ENCODE peak calls at places on chromosomes 12 and 14, in ten cellular contexts. D is stomach; I is effector memory CD4-positive, alpha-beta T cell; K is cardiac muscle cell; N is neuronal stem cell; B is left lung; L is fibroblast of lung; T is heart left ventricle; Z is psoas muscle; F is tibial artery. X is an unnamed sample. For H3K9me3, the result is how much of the 10 kb centered on the place peaks cover.

GRCh38 chr12:46825526-46826414 is at the start of gene SLC38A4:
- DNase-seq in D (no peak), I (no peak), K (peak), N (peak), B (peak), L (peak), T (peak), Z (peak), F (peak), X (no peak)

GRCh38 chr12:122421815-122422737 is at the start of gene CLIP1:
- DNase-seq in D (peak), I (peak), K (peak), N (peak), B (peak), L (peak), T (peak), Z (peak), F (peak), X (peak)

GRCh38 chr12:118164798-118165486 is 29.0 kb downstream of the PEBP1 start:
- DNase-seq in D (no peak), I (no peak), K (peak), N (peak), B (no peak), L (no peak), T (no peak), Z (no peak), F (no peak), X (no peak)

GRCh38 chr12:94643585-94643984 is 6.8 kb downstream of the TMCC3 start:
- DNase-seq in D (no peak), I (no peak), K (peak), N (no peak), B (no peak), L (no peak), T (no peak), Z (no peak), F (no peak), X (no peak)

GRCh38 chr12:58931518-58931917 is 11.2 kb upstream of the LRIG3 start:
- DNase-seq in D (no peak), I (no peak), K (no peak), N (no peak), B (no peak), L (no peak), T (no peak), Z (no peak), F (no peak), X (no peak)

GRCh38 chr12:52977195-52977594 is 28.3 kb downstream of the KRT18 start:
- DNase-seq in D (no peak), I (no peak), K (no peak), N (no peak), B (no peak), L (no peak), T (no peak), Z (no peak), F (no peak), X (no peak)

GRCh38 chr12:122202017-122202416 is 1.5 kb upstream of the B3GNT4 start:
- DNase-seq in D (no peak), I (no peak), K (no peak), N (no peak), B (no peak), L (no peak), T (no peak), Z (no peak), F (no peak), X (no peak)

GRCh38 chr14:49959822-49960408 is 67.0 kb downstream of the ARF6 start:
- DNase-seq in D (no peak), I (no peak), K (no peak), N (no peak), B (no peak), L (no peak), T (no peak), Z (no peak), F (no peak), X (no peak)

GRCh38 chr14:100592461-100592871 is 5.2 kb upstream of the BEGAIN start:
- DNase-seq in D (no peak), I (no peak), K (no peak), N (no peak), B (peak), L (no peak), T (peak), Z (peak), F (peak), X (peak)

GRCh38 chr12:80858356-80858755 is 79.4 kb downstream of the LIN7A start:
- DNase-seq in D (no peak), I (no peak), K (peak), N (no peak), B (no peak), L (peak), T (no peak), Z (no peak), F (no peak), X (no peak)

GRCh38 chr12:53969588-53970259 is 3.2 kb upstream of the HOXC11 start:
- DNase-seq in D (no peak), I (no peak), K (no peak), N (no peak), B (no peak), L (no peak), T (no peak), Z (no peak), F (peak), X (no peak)

GRCh38 chr14:51442513-51443175 is 202.6 kb downstream of the TMX1 start:
- DNase-seq in D (no peak), I (no peak), K (peak), N (no peak), B (no peak), L (peak), T (no peak), Z (no peak), F (no peak), X (no peak)

GRCh38 chr12:26150737-26151450 is 26.1 kb upstream of the BHLHE41 start:
- DNase-seq in D (no peak), I (no peak), K (peak), N (no peak), B (no peak), L (peak), T (no peak), Z (no peak), F (no peak), X (no peak)

GRCh38 chr12:93638954-93639353 is 38.2 kb upstream of the CRADD start:
- DNase-seq in D (no peak), I (no peak), K (no peak), N (no peak), B (no peak), L (no peak), T (no peak), Z (no peak), F (no peak), X (no peak)

GRCh38 chr12:106791531-106791930 is 17.0 kb downstream of the RIC8B start:
- DNase-seq in D (no peak), I (no peak), K (no peak), N (no peak), B (no peak), L (no peak), T (no peak), Z (no peak), F (no peak), X (no peak)

GRCh38 chr12:108629824-108630476 is 3.7 kb downstream of the SELPLG start:
- DNase-seq in D (no peak), I (peak), K (peak), N (no peak), B (peak), L (peak), T (peak), Z (peak), F (no peak), X (peak)

GRCh38 chr14:24286996-24287395 is 12.6 kb downstream of the DHRS1 start:
- DNase-seq in D (no peak), I (no peak), K (no peak), N (no peak), B (no peak), L (no peak), T (no peak), Z (no peak), F (no peak), X (no peak)

GRCh38 chr14:101078892-101079221 is 175.3 kb upstream of the RTL1 start:
- DNase-seq in D (peak), I (no peak), K (no peak), N (no peak), B (no peak), L (no peak), T (no peak), Z (no peak), F (no peak), X (no peak)

GRCh38 chr14:68527329-68527851 is 265.5 kb downstream of the ZFP36L1 start:
- DNase-seq in D (peak), I (no peak), K (no peak), N (no peak), B (no peak), L (peak), T (no peak), Z (no peak), F (peak), X (no peak)

GRCh38 chr12:116276433-116277216 is 868 bp downstream of the MED13L start:
- DNase-seq in D (peak), I (peak), K (peak), N (peak), B (peak), L (peak), T (peak), Z (peak), F (peak), X (peak)

GRCh38 chr12:51832708-51833107 is 15.8 kb downstream of the FIGNL2 start:
- DNase-seq in D (no peak), I (no peak), K (peak), N (no peak), B (no peak), L (no peak), T (no peak), Z (no peak), F (no peak), X (no peak)

GRCh38 chr12:47886471-47887240 is 18.1 kb downstream of the VDR start:
- DNase-seq in D (no peak), I (no peak), K (peak), N (no peak), B (no peak), L (peak), T (no peak), Z (no peak), F (peak), X (no peak)

GRCh38 chr12:96211989-96212388 is 17.8 kb downstream of the ELK3 start:
- DNase-seq in D (no peak), I (no peak), K (no peak), N (no peak), B (no peak), L (no peak), T (no peak), Z (no peak), F (no peak), X (no peak)

GRCh38 chr12:66398931-66399625 is 96.8 kb downstream of the HELB start:
- DNase-seq in D (no peak), I (no peak), K (no peak), N (no peak), B (no peak), L (peak), T (no peak), Z (no peak), F (no peak), X (no peak)

GRCh38 chr14:64673748-64674147 is 30.5 kb upstream of the PLEKHG3 start:
- DNase-seq in D (no peak), I (peak), K (no peak), N (no peak), B (peak), L (peak), T (no peak), Z (no peak), F (no peak), X (no peak)

GRCh38 chr14:66401447-66402095 is 84.6 kb upstream of the CCDC196 start:
- DNase-seq in D (no peak), I (no peak), K (peak), N (no peak), B (no peak), L (peak), T (no peak), Z (no peak), F (no peak), X (no peak)

GRCh38 chr14:83379371-83379770 is 1845.7 kb upstream of the SEL1L start:
- DNase-seq in D (no peak), I (no peak), K (peak), N (no peak), B (no peak), L (no peak), T (peak), Z (no peak), F (no peak), X (no peak)

GRCh38 chr14:52327374-52328226 is 13.5 kb downstream of the PTGER2 start:
- DNase-seq in D (no peak), I (no peak), K (no peak), N (no peak), B (no peak), L (no peak), T (no peak), Z (no peak), F (no peak), X (no peak)

GRCh38 chr12:111455448-111456320 is 50.0 kb downstream of the SH2B3 start:
- DNase-seq in D (no peak), I (no peak), K (no peak), N (no peak), B (no peak), L (peak), T (no peak), Z (no peak), F (peak), X (no peak)

GRCh38 chr14:53360821-53361220 is 207.7 kb upstream of the DDHD1 start:
- DNase-seq in D (no peak), I (no peak), K (no peak), N (no peak), B (no peak), L (no peak), T (no peak), Z (no peak), F (no peak), X (no peak)

GRCh38 chr12:52795694-52796428 is at the start of gene KRT3:
- DNase-seq in D (no peak), I (no peak), K (no peak), N (no peak), B (no peak), L (no peak), T (no peak), Z (no peak), F (no peak), X (no peak)

GRCh38 chr14:103118019-103118662 is 5.1 kb upstream of the TNFAIP2 start:
- DNase-seq in D (no peak), I (no peak), K (peak), N (no peak), B (peak), L (no peak), T (peak), Z (peak), F (peak), X (peak)

GRCh38 chr14:29442720-29443119 is 484.9 kb downstream of the PRKD1 start:
- DNase-seq in D (no peak), I (no peak), K (peak), N (no peak), B (no peak), L (peak), T (no peak), Z (no peak), F (no peak), X (no peak)

GRCh38 chr12:115351513-115352077 is 667.6 kb upstream of the TBX3 start:
- DNase-seq in D (no peak), I (no peak), K (peak), N (no peak), B (no peak), L (peak), T (no peak), Z (no peak), F (no peak), X (no peak)

GRCh38 chr12:79652521-79652920 is 38.2 kb downstream of the PAWR start:
- DNase-seq in D (no peak), I (no peak), K (no peak), N (no peak), B (no peak), L (no peak), T (no peak), Z (no peak), F (no peak), X (no peak)
- H3K9me3 ChIP-seq in D (under half), I (under half), K (under half), N (under half), B (under half), L (under half), T (under half), Z (under half), F (under half), X (under half)

GRCh38 chr12:19230299-19230866 is 100.8 kb downstream of the PLEKHA5 start:
- DNase-seq in D (no peak), I (no peak), K (no peak), N (no peak), B (peak), L (no peak), T (no peak), Z (no peak), F (no peak), X (peak)

GRCh38 chr12:19230896-19231295 is 101.4 kb downstream of the PLEKHA5 start:
- DNase-seq in D (no peak), I (no peak), K (no peak), N (no peak), B (no peak), L (no peak), T (no peak), Z (no peak), F (no peak), X (no peak)

GRCh38 chr12:19227880-19228210 is 98.3 kb downstream of the PLEKHA5 start:
- DNase-seq in D (no peak), I (no peak), K (no peak), N (no peak), B (no peak), L (no peak), T (no peak), Z (no peak), F (no peak), X (no peak)

GRCh38 chr12:19224746-19225145 is 95.2 kb downstream of the PLEKHA5 start:
- DNase-seq in D (no peak), I (no peak), K (no peak), N (no peak), B (no peak), L (no peak), T (no peak), Z (no peak), F (no peak), X (no peak)

GRCh38 chr12:19227190-19227879 is 97.8 kb downstream of the PLEKHA5 start:
- DNase-seq in D (no peak), I (no peak), K (peak), N (peak), B (no peak), L (no peak), T (no peak), Z (no peak), F (no peak), X (no peak)
- H3K27ac ChIP-seq in D (no peak), I (no peak), K (peak), N (peak), B (no peak), L (no peak), T (no peak), Z (no peak), F (no peak), X (no peak)

DNA sequence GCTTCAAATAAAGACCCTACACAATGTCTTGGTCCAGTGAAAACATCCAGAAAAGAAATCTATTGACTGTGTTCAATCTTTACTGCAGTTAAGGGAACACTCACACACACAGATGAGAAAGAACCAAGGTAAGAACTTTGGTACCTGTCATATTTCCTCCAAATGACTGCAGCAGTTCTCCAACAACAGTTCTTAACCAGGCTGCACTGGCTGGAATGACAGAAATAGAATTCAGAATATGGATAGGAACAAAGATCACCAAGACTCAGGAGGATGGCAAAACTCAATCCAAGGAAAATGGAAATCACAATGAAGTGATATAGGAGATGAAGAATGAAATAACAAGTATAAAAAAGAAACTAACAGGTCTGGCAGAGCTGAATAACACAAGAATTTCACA is 36.6 kb downstream of the ADAM20 start:
- DNase-seq in D (no peak), I (no peak), K (no peak), N (no peak), B (no peak), L (no peak), T (no peak), Z (no peak), F (no peak), X (no peak)
- H3K9me3 ChIP-seq in D (under half), I (under half), K (under half), N (under half), B (under half), L (under half), T (under half), Z (under half), F (under half), X (under half)

GRCh38 chr12:67832155-67832554 is 157.1 kb upstream of the IFNG-AS1 start:
- DNase-seq in D (no peak), I (no peak), K (no peak), N (no peak), B (no peak), L (no peak), T (no peak), Z (no peak), F (no peak), X (no peak)

GRCh38 chr12:67829873-67830272 is 159.4 kb upstream of the IFNG-AS1 start:
- DNase-seq in D (no peak), I (no peak), K (no peak), N (no peak), B (no peak), L (no peak), T (no peak), Z (no peak), F (no peak), X (no peak)

GRCh38 chr12:67827820-67828383 is 161.3 kb upstream of the IFNG-AS1 start:
- DNase-seq in D (no peak), I (peak), K (peak), N (no peak), B (no peak), L (peak), T (peak), Z (peak), F (no peak), X (peak)

GRCh38 chr12:67826148-67826547 is 163.1 kb upstream of the IFNG-AS1 start:
- DNase-seq in D (no peak), I (no peak), K (no peak), N (no peak), B (no peak), L (peak), T (no peak), Z (no peak), F (no peak), X (no peak)

DNA sequence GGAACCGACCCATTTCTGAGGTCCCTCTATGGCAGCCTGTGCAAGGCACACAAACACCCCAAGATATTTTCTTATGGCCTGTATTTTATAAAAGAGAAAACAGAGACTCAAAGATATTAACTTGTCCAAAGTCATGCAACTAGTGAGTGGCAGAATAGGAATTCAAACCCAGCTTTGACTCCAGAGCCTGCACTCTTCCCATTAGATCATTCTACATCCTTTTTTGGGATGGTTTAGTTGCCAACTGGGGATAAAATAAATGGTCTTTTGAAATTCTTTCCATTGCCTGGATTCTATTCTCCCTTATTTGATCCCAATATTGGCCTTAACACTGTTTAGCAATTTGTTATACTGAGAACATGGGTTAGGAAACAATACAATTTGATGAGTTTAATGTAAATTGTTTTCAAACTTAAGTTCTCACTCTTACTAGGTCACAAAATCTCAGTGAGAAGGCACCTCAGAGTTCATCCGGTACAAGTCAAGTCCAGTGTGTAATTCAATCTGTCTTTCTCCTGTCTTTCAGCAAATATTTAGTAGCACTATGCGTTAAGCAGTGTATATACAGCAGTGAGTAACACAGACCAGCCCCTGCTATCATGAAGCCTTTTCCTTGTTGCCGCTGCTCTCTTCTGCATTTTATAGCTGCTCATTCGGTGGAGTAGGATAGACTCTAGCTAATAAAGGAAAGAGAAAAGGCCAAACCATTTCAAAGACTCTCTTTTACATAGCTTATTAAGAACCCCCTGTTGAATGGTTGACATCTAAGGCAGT is 162.1 kb upstream of the IFNG-AS1 start:
- DNase-seq in D (no peak), I (no peak), K (peak), N (no peak), B (no peak), L (peak), T (no peak), Z (no peak), F (no peak), X (no peak)
- H3K27ac ChIP-seq in D (peak), I (no peak), K (peak), N (no peak), B (peak), L (peak), T (peak), Z (peak), F (peak), X (peak)

DNA sequence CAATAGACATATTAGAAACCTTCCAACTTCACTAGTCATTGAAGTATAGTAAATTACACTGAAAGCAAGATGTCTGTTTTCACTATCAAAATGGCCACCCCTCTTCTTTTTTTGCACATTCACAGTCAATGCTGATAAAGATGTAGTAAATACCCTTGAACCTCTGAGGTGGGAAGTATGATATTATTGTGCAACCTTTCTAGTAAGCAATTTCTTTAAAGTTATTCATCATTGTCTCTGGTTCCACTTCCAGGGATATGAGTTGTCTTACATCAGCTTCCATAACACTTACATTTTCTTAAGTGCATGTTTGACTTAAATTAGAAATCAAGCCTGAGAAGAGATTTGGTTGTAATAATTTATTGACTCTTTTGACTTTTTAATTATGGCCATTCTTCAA is 453.9 kb upstream of the MGAT4C start:
- DNase-seq in D (no peak), I (no peak), K (peak), N (no peak), B (no peak), L (peak), T (no peak), Z (no peak), F (no peak), X (no peak)
- H3K9me3 ChIP-seq in D (under half), I (under half), K (under half), N (under half), B (under half), L (under half), T (under half), Z (under half), F (under half), X (under half)